ENCODE peak calls at places on chromosome 20, in four cellular contexts. One of them, this sample, is unnamed.

GRCh38 chr20:14845199-14846160 is 508.1 kb upstream of the FLRT3 start:
- DNase-seq in spleen: no peak
- DNase-seq in GM12878: no peak
- DNase-seq in A549: peak
- DNase-seq in this sample: no peak

GRCh38 chr20:58892126-58892931 is 39.8 kb downstream of the GNAS start:
- DNase-seq in A549: peak
- DNase-seq in GM12878: no peak
- DNase-seq in spleen: peak
- DNase-seq in this sample: peak

GRCh38 chr20:37245181-37245580 is 16.4 kb downstream of the GHRH start:
- DNase-seq in spleen: no peak
- DNase-seq in A549: no peak
- DNase-seq in GM12878: no peak
- DNase-seq in this sample: no peak

GRCh38 chr20:12554416-12554815 is 454.4 kb upstream of the SPTLC3 start:
- DNase-seq in spleen: no peak
- DNase-seq in GM12878: no peak
- DNase-seq in A549: no peak
- DNase-seq in this sample: no peak

GRCh38 chr20:56358070-56358469 is 704 bp upstream of the FAM210B start:
- DNase-seq in A549: no peak
- DNase-seq in GM12878: no peak
- DNase-seq in spleen: no peak
- DNase-seq in this sample: no peak

GRCh38 chr20:373171-373890 is 7.2 kb upstream of the TRIB3 start:
- DNase-seq in GM12878: no peak
- DNase-seq in spleen: peak
- DNase-seq in A549: peak
- DNase-seq in this sample: peak

GRCh38 chr20:63843222-63843621 is 12.2 kb upstream of the ZBTB46 start:
- DNase-seq in spleen: no peak
- DNase-seq in A549: no peak
- DNase-seq in GM12878: no peak
- DNase-seq in this sample: no peak

GRCh38 chr20:47464380-47465101 is 37.1 kb upstream of the NCOA3 start:
- DNase-seq in GM12878: no peak
- DNase-seq in A549: peak
- DNase-seq in spleen: no peak
- DNase-seq in this sample: peak

GRCh38 chr20:46548688-46549087 is 1.8 kb downstream of the OCSTAMP start:
- DNase-seq in GM12878: no peak
- DNase-seq in A549: no peak
- DNase-seq in spleen: no peak
- DNase-seq in this sample: no peak

DNA sequence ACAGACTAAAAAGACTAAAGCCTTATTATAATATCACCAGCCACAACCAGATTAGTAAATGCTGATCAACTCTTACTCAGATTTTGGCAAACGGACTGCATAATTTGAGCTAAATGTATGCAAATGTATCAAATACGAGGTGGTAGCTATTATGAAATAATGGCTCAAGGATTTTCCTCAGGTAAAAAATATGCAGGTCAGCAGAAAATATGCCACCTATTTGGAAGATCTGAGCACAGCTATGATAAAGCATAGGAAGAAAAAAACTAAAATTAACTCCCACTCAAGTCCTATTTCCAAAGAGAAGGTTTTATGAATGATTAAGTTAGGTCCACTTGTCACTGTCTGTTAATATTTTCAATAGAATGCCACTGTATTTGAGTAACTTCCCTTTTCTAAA is 22.4 kb downstream of the SYCP2 start:
- DNase-seq in A549: no peak
- DNase-seq in spleen: no peak
- DNase-seq in GM12878: no peak
- DNase-seq in this sample: no peak
- TF ChIP-seq POLR2A in A549: no peak
- TF ChIP-seq POLR2A in spleen: no peak
- TF ChIP-seq POLR2A in GM12878: no peak
- TF ChIP-seq POLR2A in this sample: no peak

DNA sequence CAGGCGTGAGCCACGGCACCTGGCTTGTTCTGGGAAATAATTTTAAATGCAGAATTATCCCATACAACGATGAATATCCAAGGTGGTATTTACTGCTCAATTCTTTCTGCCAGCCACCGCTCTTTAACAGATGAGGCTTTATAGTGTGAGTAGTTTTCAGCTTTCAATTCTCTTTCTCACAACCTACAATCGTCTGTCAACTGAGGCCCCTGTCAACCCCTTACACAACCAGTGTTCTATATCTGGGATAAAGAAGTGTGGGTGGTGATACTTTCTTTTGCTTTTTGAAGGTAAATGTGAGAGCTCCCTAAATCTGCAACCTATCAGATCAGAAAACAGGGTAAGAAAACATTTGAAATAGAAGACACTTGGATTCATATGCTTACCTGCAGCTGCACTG is 22.5 kb downstream of the STAU1 start:
- DNase-seq in spleen: no peak
- DNase-seq in A549: no peak
- DNase-seq in GM12878: no peak
- DNase-seq in this sample: no peak
- TF ChIP-seq POLR2A in spleen: no peak
- TF ChIP-seq POLR2A in A549: no peak
- TF ChIP-seq POLR2A in GM12878: no peak
- TF ChIP-seq POLR2A in this sample: no peak

GRCh38 chr20:18588554-18589043 is 745 bp downstream of the DTD1 start:
- DNase-seq in A549: no peak
- DNase-seq in spleen: peak
- DNase-seq in GM12878: no peak
- DNase-seq in this sample: no peak

GRCh38 chr20:18585134-18585533 is 2.7 kb upstream of the DTD1 start:
- DNase-seq in spleen: no peak
- DNase-seq in GM12878: no peak
- DNase-seq in A549: no peak
- DNase-seq in this sample: no peak

GRCh38 chr20:18590163-18590562 is 2.3 kb downstream of the DTD1 start:
- DNase-seq in GM12878: no peak
- DNase-seq in spleen: no peak
- DNase-seq in A549: no peak
- DNase-seq in this sample: no peak

GRCh38 chr20:18587665-18588553 is at the start of gene DTD1:
- DNase-seq in spleen: peak
- DNase-seq in GM12878: peak
- DNase-seq in A549: peak
- DNase-seq in this sample: peak
- TF ChIP-seq POLR2A in spleen: no peak
- TF ChIP-seq POLR2A in GM12878: peak
- TF ChIP-seq POLR2A in A549: peak
- TF ChIP-seq POLR2A in this sample: peak

DNA sequence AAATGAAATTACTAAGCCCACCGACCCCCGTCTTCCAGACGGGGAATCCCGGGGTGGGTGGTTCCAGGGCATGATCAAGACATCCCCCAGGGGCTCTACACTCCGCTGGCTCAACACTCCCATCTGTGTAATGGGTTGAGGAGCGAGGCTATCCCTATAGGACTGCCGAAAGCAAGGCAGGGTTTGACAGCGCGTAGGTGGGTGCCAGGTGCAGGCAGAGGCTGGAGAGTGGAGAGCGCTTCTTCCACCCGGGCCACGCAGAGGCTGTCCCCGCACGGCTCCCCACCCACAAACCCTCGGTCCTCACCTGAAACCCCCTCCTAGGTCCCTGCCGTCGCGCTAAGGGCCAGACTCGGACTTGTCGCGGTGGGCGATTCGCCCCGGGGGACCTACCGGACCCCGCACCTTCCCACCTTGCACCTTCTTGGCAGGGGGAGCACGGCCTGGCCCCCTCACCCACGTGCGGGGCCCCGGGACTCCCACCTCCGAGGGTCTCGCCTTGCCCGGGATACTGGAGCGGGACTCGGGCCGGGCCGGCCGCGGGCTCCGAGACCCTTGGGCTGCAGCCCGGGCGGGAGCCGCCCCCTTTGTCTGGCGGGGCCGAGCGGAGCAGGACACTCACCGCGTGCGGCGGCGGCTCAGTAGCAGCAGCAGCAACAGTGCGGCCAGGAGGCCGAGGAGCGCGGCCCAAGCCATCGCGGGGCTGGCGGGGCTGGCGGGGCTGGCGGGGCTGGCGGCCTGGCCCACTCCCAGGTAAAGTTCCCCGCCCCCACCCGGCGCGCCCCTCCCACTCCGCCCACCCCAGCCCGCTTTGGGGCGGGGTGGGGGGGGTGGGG is at the start of gene PTGIS:
- DNase-seq in GM12878: no peak
- DNase-seq in A549: no peak
- DNase-seq in spleen: no peak
- DNase-seq in this sample: no peak
- TF ChIP-seq POLR2A in GM12878: no peak
- TF ChIP-seq POLR2A in A549: no peak
- TF ChIP-seq POLR2A in spleen: no peak
- TF ChIP-seq POLR2A in this sample: no peak

DNA sequence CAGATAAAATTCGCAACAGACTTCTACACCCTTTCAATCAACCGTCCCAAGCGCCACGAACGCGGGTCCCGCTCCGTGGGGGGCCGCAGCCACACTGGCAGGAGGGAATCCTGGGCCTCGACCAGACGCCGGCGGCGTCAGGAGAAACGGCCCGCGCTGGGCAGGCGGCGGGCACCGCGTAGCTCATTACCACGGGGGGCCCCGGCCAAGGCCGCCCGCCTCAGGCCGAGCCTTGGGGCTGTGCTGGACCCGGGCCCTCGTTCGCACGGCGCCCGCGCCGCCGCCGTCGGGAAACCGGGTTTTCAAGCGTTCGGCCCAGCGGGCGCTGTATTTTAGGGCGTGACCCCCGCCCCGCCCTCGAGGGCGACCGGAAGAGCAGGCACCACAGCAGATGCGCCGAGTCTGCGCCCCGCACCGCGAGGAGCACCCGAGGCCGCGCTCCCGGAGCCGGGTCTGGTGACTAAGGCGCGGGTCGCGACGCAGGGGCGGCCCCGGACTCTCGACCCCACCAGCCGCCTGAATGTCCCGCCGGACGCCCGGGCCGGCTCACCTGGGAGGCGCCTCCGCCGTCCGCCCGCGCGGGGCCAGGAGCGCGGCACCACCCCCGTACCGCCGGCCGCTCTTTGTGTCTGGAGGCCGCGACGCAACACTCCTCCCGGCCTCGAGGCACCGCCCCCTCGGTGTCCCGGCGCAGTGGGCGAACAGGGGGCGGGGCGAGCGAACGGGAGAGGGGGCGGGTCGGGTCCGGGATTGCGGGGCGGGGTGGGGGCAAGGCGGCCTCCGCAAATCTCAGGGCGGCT is at the start of gene NINL:
- DNase-seq in GM12878: no peak
- DNase-seq in spleen: peak
- DNase-seq in A549: peak
- DNase-seq in this sample: peak
- TF ChIP-seq POLR2A in GM12878: peak
- TF ChIP-seq POLR2A in spleen: peak
- TF ChIP-seq POLR2A in A549: peak
- TF ChIP-seq POLR2A in this sample: peak

GRCh38 chr20:57392130-57392445 is 892 bp downstream of the RBM38 start:
- DNase-seq in A549: peak
- DNase-seq in GM12878: no peak
- DNase-seq in spleen: no peak
- DNase-seq in this sample: peak
- TF ChIP-seq POLR2A in A549: no peak
- TF ChIP-seq POLR2A in GM12878: no peak
- TF ChIP-seq POLR2A in spleen: no peak
- TF ChIP-seq POLR2A in this sample: no peak

This sample was measured in H54.